ENCODE peak calls at places on chromosomes 4 and X, in five cellular contexts. A, M, O, B and C are unnamed samples.

GRCh38 chr4:56086561-56086960 is 137.8 kb downstream of the CEP135 start:
- DNase-seq in A (no peak), M (no peak), O (no peak), B (no peak), C (no peak)

GRCh38 chr4:41319553-41319952 is 62.8 kb downstream of the UCHL1 start:
- DNase-seq in A (no peak), M (peak; percentile 77), O (no peak), B (no peak), C (no peak)

GRCh38 chr4:53281438-53281837 is 84.4 kb downstream of the SCFD2 start:
- DNase-seq in A (no peak), M (no peak), O (no peak), B (no peak), C (no peak)

GRCh38 chr4:21046121-21046520 is 345.9 kb downstream of the PACRGL start:
- DNase-seq in A (no peak), M (no peak), O (no peak), B (no peak), C (no peak)

GRCh38 chrX:133958997-133959688 is 26.3 kb downstream of the GPC3 start:
- DNase-seq in A (no peak), M (no peak), O (no peak), B (no peak), C (no peak)

GRCh38 chr4:120004054-120004453 is 62.6 kb downstream of the MAD2L1 start:
- DNase-seq in A (no peak), M (no peak), O (no peak), B (no peak), C (no peak)

GRCh38 chr4:172708184-172708583 is 460.4 kb upstream of the GALNT7 start:
- DNase-seq in A (no peak), M (no peak), O (no peak), B (no peak), C (no peak)

GRCh38 chrX:10989386-10989785 is 121.7 kb upstream of the HCCS start:
- DNase-seq in A (no peak), M (no peak), O (peak; percentile 49), B (peak; percentile 51), C (no peak)

GRCh38 chr4:169869487-169869886 is 111.7 kb upstream of the HPF1 start:
- DNase-seq in A (no peak), M (no peak), O (no peak), B (no peak), C (no peak)

GRCh38 chrX:34300871-34301270 is 168.8 kb upstream of the FAM47A start:
- DNase-seq in A (no peak), M (no peak), O (peak; percentile 74), B (peak; percentile 83), C (peak; percentile 6)

GRCh38 chrX:153922932-153923857 is 2.9 kb downstream of the ARHGAP4 start:
- DNase-seq in A (peak; percentile 83), M (no peak), O (no peak), B (no peak), C (no peak)

GRCh38 chrX:129831486-129831885 is 12.2 kb downstream of the ZDHHC9 start:
- DNase-seq in A (no peak), M (no peak), O (no peak), B (no peak), C (no peak)

GRCh38 chr4:96227515-96227914 is 387.6 kb downstream of the PDHA2 start:
- DNase-seq in A (no peak), M (no peak), O (no peak), B (no peak), C (no peak)
- H3K27ac ChIP-seq in A (no peak overlapping the region), M (no peak overlapping the region), O (no peak overlapping the region), B (no peak overlapping the region), C (no peak overlapping the region)

GRCh38 chr4:75654905-75655304 is 18.3 kb downstream of the G3BP2 start:
- DNase-seq in A (no peak), M (no peak), O (no peak), B (no peak), C (no peak)
- H3K36me3 ChIP-seq in A (peaks cover 98% of the 10 kb centered on the region), M (peaks cover 3% of the 10 kb centered on the region), O (peaks cover 74% of the 10 kb centered on the region), B (peaks cover 90% of the 10 kb centered on the region), C (peaks cover 8% of the 10 kb centered on the region)

DNA sequence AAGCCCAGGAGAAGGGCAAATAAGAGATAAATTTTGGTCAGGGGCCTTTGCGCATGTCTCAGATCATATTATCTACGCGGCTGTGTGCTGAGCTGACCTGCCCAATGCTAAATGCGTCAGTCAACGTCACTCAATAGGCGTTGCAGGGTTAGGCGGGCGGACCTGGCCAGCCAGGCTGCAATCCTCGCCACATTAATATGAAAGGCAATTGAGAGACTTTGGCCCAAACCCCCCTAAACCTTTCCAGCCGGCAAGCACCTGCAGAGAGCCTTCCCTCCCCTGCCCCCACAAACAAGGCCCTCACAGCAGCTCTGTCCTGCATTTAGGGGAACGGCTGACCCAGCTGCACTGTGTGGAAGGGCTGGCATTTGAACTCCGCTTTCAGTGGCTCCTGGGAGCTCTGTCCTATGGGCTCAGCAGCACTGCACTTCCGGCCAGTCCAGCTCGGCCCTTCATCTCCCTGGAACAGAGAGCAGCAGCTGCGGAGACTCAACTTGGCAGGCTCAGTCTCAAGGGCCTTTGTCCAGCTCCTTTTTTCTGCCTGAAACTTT is 133.5 kb downstream of the AFAP1 start:
- DNase-seq in A (peak; percentile 74), M (peak; percentile 33), O (peak; percentile 58), B (peak; percentile 60), C (no peak)
- H3K27ac ChIP-seq in A (peak overlapping the region; percentile 80), M (peak overlapping the region; percentile 67), O (peak overlapping the region; percentile 20), B (peak overlapping the region; percentile 84), C (no peak overlapping the region)

DNA sequence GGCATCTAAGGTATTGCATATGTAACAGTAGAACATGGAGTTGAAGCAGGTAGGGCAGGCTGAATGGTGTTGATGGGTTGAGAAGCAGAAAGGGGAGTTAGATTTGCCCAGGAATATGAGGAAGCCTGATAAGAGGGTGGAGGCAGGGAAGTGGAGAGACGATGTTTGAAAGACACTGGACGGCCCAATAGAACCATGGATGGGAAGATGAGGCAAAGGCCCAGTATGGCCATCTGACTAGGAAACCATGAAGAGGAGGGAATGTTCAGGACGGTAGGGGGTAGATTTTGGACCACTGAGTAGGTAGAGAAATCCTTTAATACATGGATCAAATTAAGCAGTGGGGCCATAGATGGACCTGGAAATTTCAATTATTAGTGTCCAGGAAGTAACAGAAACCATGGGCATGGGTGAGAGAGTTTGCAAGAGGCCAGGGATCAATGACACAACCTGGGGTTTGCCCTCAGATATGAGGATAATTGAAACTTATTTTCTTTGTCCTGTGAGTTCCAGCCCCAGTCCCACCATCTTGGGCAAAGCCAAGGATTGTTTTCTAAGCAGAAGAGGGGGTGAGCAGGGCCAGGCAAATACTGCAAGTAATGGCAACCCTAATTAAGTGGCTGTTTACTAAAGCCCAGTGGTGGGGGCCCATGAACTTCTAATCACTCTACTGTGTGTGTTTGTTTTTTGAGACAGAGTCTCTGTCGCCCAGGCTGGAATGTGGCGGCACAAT is 2.5 kb upstream of the USP11 start:
- DNase-seq in A (no peak), M (no peak), O (no peak), B (no peak), C (no peak)
- H3K36me3 ChIP-seq in A (peaks cover 46% of the 10 kb centered on the region), M (peaks cover 31% of the 10 kb centered on the region), O (peaks cover 37% of the 10 kb centered on the region), B (peaks cover 29% of the 10 kb centered on the region), C (peaks cover 4% of the 10 kb centered on the region)